ENCODE peak calls at places on chromosomes 16 and 17, in five cellular contexts. S is lower leg skin, H is lung, J is AG10803, D is left lung. G is an unnamed sample.

GRCh38 chr16:1821861-1822611 is 4.6 kb downstream of the HAGH start:
- DNase-seq in S (no peak), H (no peak), J (no peak), D (no peak), G (no peak)

GRCh38 chr17:20791626-20792025 is 212.1 kb downstream of the CDRT15L2 start:
- DNase-seq in S (no peak), H (no peak), J (no peak), D (no peak), G (no peak)

GRCh38 chr17:44915727-44916058 is 393 bp upstream of the GFAP start:
- DNase-seq in S (peak; percentile 26), H (no peak), J (no peak), D (peak; percentile 33), G (no peak)

GRCh38 chr17:62986549-62986948 is 20.5 kb downstream of the TANC2 start:
- DNase-seq in S (no peak), H (no peak), J (no peak), D (no peak), G (no peak)

GRCh38 chr17:7656958-7657715 is 6.4 kb downstream of the ATP1B2 start:
- DNase-seq in S (no peak), H (no peak), J (no peak), D (no peak), G (peak; percentile 71)

GRCh38 chr16:1137604-1138003 is 15.3 kb upstream of the CACNA1H start:
- DNase-seq in S (no peak), H (no peak), J (peak; percentile 34), D (no peak), G (no peak)

GRCh38 chr16:67207857-67208524 is 9.1 kb downstream of the ELMO3 start:
- DNase-seq in S (no peak), H (no peak), J (peak; percentile 35), D (peak; percentile 52), G (no peak)

GRCh38 chr17:72399608-72400487 is 279.0 kb downstream of the SOX9 start:
- DNase-seq in S (no peak), H (no peak), J (no peak), D (no peak), G (no peak)

GRCh38 chr17:77143306-77143705 is 2.5 kb downstream of the SEC14L1 start:
- DNase-seq in S (no peak), H (no peak), J (no peak), D (no peak), G (no peak)

GRCh38 chr17:77407321-77408277 is 266.8 kb downstream of the SEC14L1 start:
- DNase-seq in S (no peak), H (no peak), J (no peak), D (no peak), G (no peak)

GRCh38 chr17:40121191-40121885 is 433 bp upstream of the MSL1 start:
- DNase-seq in S (no peak), H (peak; percentile 42), J (peak; percentile 49), D (peak; percentile 89), G (peak; percentile 46)

GRCh38 chr16:80174416-80174815 is 366.4 kb upstream of the DYNLRB2 start:
- DNase-seq in S (no peak), H (no peak), J (peak; percentile 95), D (no peak), G (no peak)

GRCh38 chr17:73697872-73698271 is 53.6 kb upstream of the SDK2 start:
- DNase-seq in S (peak; percentile 78), H (no peak), J (no peak), D (no peak), G (no peak)

GRCh38 chr16:2749476-2749875 is 3.0 kb upstream of the SRRM2 start:
- DNase-seq in S (no peak), H (no peak), J (no peak), D (no peak), G (no peak)

GRCh38 chr16:67860589-67861398 is 12.1 kb upstream of the EDC4 start:
- DNase-seq in S (no peak), H (no peak), J (peak; percentile 66), D (no peak), G (no peak)

GRCh38 chr17:54784305-54784704 is 116.3 kb upstream of the TOM1L1 start:
- DNase-seq in S (no peak), H (no peak), J (no peak), D (no peak), G (no peak)

GRCh38 chr17:30831257-30831656 is 509 bp upstream of the ATAD5 start:
- DNase-seq in S (no peak), H (no peak), J (peak; percentile 8), D (no peak), G (no peak)

DNA sequence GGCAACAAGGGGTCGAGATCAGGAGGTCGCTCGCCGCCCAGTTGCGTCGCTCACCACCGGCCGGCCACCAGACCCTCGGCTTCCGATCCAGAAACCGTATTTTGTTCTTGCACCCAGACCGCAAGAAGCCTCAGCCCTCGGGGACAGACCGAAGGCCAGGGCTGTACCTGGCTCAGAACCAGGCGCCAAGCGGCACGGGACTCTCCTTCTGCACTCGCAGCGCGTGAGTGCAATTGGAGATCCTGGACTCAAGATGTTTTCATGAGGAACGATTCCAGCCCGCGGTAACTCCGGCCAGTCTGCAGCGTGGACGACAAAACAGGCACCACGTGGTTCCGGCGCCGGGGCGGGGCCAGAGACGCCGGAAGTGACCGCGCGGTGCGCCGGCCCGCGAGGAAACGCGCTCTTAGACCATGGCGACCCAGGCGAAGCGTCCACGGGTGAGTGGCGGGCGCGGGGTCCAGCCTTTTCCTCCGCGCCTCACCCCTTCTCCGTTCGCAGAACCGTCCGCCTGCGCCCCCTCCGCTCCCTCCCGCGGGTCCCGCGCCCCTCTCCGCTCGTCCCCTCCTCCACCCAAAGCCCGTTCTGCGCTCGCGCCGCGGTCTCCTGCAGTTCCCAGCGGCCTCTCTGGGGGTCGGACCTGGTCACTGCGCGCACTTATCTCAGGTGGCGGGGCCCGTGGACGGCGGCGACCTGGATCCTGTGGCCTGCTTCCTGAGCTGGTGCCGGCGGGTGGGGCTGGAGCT is at the start of gene SETD6:
- DNase-seq in S (peak; percentile 97), H (peak; percentile 90), J (peak; percentile 86), D (peak; percentile 98), G (peak; percentile 85)
- TF ChIP-seq CTCF in S (no peak), H (no peak), J (no peak), D (peak; percentile 29), G (peak; percentile 47)

GRCh38 chr16:81314603-81315270 is at the start of gene GAN:
- DNase-seq in S (peak; percentile 99), H (peak; percentile 96), J (peak; percentile 95), D (peak; percentile 98), G (peak; percentile 84)
- TF ChIP-seq CTCF in S (no peak), H (no peak), J (no peak), D (peak; percentile 15), G (no peak)

GRCh38 chr16:28597692-28598261 is 927 bp upstream of the SULT1A2 start:
- DNase-seq in S (no peak), H (peak; percentile 54), J (no peak), D (no peak), G (no peak)
- TF ChIP-seq CTCF in S (no peak), H (no peak), J (no peak), D (no peak), G (peak; percentile 16)

DNA sequence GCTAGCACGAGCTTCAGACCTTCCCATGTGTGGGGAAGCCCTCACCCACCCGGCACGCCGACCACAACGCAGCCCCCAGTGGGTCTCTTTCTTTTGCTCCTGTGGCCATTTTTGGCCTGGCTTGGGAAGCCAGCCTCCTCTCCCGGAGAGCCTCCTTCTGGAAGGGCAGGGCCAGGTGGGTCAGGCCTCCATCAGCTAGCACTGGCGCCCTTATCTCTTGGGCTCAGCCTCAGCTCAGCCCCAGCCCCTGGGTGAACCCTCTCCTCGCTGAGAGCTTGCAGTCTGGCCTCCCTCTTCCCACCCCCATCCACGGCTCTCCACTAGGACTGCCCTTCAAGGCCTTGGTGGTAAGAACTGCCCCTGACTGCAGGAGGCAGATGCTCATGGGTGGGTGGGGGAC is 14.7 kb upstream of the JPH3 start:
- DNase-seq in S (no peak), H (no peak), J (no peak), D (peak; percentile 61), G (no peak)
- TF ChIP-seq CTCF in S (no peak), H (no peak), J (no peak), D (no peak), G (no peak)

DNA sequence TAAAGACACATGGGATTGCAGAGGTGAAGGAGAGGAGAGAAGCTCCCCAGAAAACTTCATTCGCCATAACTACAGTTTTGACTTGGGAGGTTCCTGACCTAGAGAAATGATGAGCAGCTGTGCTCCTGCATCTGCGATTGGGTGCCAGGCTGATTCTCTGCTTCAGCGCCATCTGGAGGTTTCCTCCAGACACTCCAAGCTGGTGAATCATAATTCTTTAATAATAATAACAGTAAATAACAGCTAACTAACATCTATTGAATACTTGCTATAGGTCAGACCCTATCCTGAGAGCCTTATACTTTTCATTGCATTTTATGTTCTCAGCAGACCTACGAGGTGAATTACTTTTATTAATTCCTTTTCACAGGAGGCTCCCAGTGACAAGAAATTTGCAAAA is 575.8 kb downstream of the TOX3 start:
- DNase-seq in S (no peak), H (no peak), J (peak; percentile 17), D (no peak), G (peak; percentile 15)
- TF ChIP-seq CTCF in S (no peak), H (no peak), J (peak; percentile 50), D (no peak), G (peak; percentile 62)

DNA sequence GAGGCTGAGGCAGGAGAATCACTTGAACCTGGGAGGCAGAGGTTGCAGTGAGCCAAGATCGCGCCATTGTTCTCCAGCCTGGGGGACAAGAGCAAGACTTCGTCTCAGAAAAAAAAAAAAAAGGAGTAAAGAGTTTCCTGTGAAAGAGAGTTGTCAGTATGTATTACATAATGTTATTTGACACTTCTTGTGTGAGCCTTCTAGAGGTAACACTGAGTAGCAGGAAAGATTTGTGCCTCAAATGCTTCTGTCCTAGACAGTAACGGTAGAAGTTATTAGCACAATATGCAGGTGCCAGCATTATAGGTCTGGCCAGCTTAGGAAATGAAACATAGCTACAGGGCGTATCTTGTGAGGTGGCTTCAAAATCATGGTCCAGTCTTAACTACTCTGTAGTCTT is 6.2 kb downstream of the RPS6KB1 start:
- DNase-seq in S (no peak), H (no peak), J (peak; percentile 1), D (no peak), G (no peak)
- TF ChIP-seq CTCF in S (no peak), H (no peak), J (no peak), D (peak; percentile 10), G (no peak)

GRCh38 chr16:61194573-61194972 is 841.7 kb downstream of the CDH8 start:
- DNase-seq in S (no peak), H (no peak), J (no peak), D (no peak), G (no peak)

DNA sequence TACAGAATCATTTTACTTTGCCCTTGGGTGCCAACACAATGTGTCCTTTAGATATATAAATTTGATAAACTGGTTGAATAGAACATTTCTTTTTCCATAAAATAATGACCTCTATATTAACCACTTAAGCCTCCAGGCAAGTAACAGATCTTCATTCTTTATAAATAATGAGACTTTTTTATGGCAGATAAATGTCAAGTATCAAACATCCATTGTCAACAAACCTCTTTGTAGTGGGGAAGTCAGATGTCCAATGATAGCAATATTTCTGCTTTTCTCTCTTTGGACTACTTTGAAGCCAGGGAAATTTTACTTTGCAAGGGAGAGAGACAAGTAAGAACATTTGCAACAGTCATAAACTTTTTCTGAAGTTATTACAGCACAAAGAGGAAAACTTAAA is 841.2 kb downstream of the CDH8 start:
- DNase-seq in S (no peak), H (no peak), J (no peak), D (no peak), G (no peak)
- TF ChIP-seq CTCF in S (no peak), H (no peak), J (no peak), D (no peak), G (no peak)

GRCh38 chr17:37190493-37190892 is 185.3 kb upstream of the C17orf78 start:
- DNase-seq in S (no peak), H (no peak), J (no peak), D (no peak), G (no peak)
- TF ChIP-seq CTCF in S (no peak), H (no peak), J (no peak), D (no peak), G (peak; percentile 50)